ENCODE peak calls at places on chromosomes 6 and 20, in six cellular contexts. Q is stomach, I is GM23338, W is HepG2, X is vagina, J is esophagus muscularis mucosa. N is an unnamed sample.

GRCh38 chr6:1334725-1335124 is 22.8 kb downstream of the FOXQ1 start:
- DNase-seq in Q (no peak), I (peak), W (no peak), X (no peak), J (peak), N (no peak)

GRCh38 chr6:139732451-139732850 is 358.0 kb upstream of the CITED2 start:
- DNase-seq in Q (no peak), I (no peak), W (no peak), X (no peak), J (no peak), N (peak)

GRCh38 chr6:162119349-162119748 is 608.2 kb downstream of the PRKN start:
- DNase-seq in Q (no peak), I (peak), W (no peak), X (no peak), J (no peak), N (no peak)

GRCh38 chr20:41223112-41223511 is 85.8 kb downstream of the PLCG1 start:
- DNase-seq in Q (no peak), I (no peak), W (no peak), X (no peak), J (no peak), N (no peak)

GRCh38 chr6:39086294-39086693 is 28.7 kb downstream of the SAYSD1 start:
- DNase-seq in Q (no peak), I (no peak), W (no peak), X (no peak), J (no peak), N (no peak)

GRCh38 chr6:34514593-34515472 is 41.3 kb downstream of the SPDEF start:
- DNase-seq in Q (no peak), I (peak), W (no peak), X (no peak), J (no peak), N (no peak)

GRCh38 chr20:49508435-49509199 is 26.1 kb upstream of the KCNB1 start:
- DNase-seq in Q (no peak), I (peak), W (peak), X (no peak), J (no peak), N (no peak)

GRCh38 chr6:131427441-131428051 is 145.5 kb upstream of the ARG1 start:
- DNase-seq in Q (no peak), I (no peak), W (no peak), X (no peak), J (no peak), N (no peak)

GRCh38 chr6:62652692-62653328 is 366.8 kb upstream of the KHDRBS2 start:
- DNase-seq in Q (no peak), I (peak), W (no peak), X (no peak), J (no peak), N (no peak)

GRCh38 chr6:42359021-42359420 is 92.7 kb downstream of the TRERF1 start:
- DNase-seq in Q (no peak), I (no peak), W (no peak), X (no peak), J (no peak), N (no peak)

GRCh38 chr6:157392927-157393666 is 12.1 kb downstream of the ZDHHC14 start:
- DNase-seq in Q (peak), I (no peak), W (no peak), X (no peak), J (no peak), N (no peak)

GRCh38 chr6:7144810-7145209 is 37.0 kb downstream of the RREB1 start:
- DNase-seq in Q (no peak), I (no peak), W (no peak), X (no peak), J (no peak), N (no peak)

GRCh38 chr6:129211626-129212025 is 328.7 kb downstream of the LAMA2 start:
- DNase-seq in Q (no peak), I (no peak), W (no peak), X (no peak), J (no peak), N (no peak)

GRCh38 chr6:40907198-40907701 is 131.8 kb downstream of the UNC5CL start:
- DNase-seq in Q (peak), I (peak), W (peak), X (no peak), J (no peak), N (peak)

GRCh38 chr20:844473-845225 is 11.1 kb downstream of the FAM110A start:
- DNase-seq in Q (peak), I (peak), W (peak), X (no peak), J (peak), N (peak)

GRCh38 chr20:52801628-52802006 is 170.5 kb upstream of the TSHZ2 start:
- DNase-seq in Q (peak), I (no peak), W (no peak), X (no peak), J (no peak), N (no peak)

GRCh38 chr6:14781707-14782306 is 464.1 kb upstream of the JARID2 start:
- DNase-seq in Q (no peak), I (peak), W (no peak), X (no peak), J (no peak), N (no peak)

GRCh38 chr6:140071601-140072062 is 697.2 kb upstream of the CITED2 start:
- DNase-seq in Q (no peak), I (no peak), W (no peak), X (no peak), J (no peak), N (no peak)

GRCh38 chr20:61524956-61525666 is 273.1 kb downstream of the CDH4 start:
- DNase-seq in Q (no peak), I (no peak), W (no peak), X (no peak), J (no peak), N (no peak)

GRCh38 chr6:145275019-145275418 is 460.3 kb downstream of the EPM2A start:
- DNase-seq in Q (no peak), I (no peak), W (no peak), X (no peak), J (no peak), N (no peak)

GRCh38 chr6:105275542-105275941 is 95.7 kb upstream of the POPDC3 start:
- DNase-seq in Q (no peak), I (no peak), W (no peak), X (no peak), J (no peak), N (no peak)

DNA sequence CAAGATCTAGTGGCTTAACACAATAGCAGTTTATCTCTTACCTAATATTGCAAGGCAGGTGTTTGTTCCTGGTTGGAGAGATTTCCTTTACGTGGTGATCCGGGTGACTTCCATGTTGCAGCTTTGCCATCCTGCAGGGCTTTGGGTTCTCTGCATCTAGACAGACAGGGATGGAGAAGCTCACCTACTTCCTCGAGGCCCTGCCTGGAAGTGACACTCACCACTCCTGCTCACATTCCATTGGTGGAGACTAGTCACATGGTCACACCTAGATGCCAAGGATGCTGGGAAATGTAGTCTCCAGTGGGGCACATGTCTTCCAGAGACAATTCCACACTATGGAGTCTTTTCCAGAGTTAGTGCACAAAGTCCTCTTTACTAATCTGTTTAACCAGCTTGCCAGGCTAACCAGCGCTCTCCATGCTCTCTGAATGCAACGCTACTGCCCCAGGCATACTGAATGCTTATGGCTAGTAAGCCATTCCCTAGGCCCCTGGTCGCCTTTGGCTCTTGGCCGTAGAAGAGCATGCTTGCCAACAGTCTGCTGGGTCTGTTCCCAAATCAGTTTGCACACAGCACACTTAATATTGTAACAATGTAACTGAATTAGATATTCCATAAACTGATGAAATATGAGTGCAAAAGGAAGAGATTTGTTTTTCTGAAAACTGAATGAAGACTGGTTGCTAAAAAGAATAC is 6.7 kb upstream of the KCNK15 start:
- DNase-seq in Q (peak), I (peak), W (peak), X (no peak), J (no peak), N (peak)
- TF ChIP-seq POLR2AphosphoS5 in Q (peak), I (no peak), W (no peak), X (no peak), J (peak), N (no peak)

DNA sequence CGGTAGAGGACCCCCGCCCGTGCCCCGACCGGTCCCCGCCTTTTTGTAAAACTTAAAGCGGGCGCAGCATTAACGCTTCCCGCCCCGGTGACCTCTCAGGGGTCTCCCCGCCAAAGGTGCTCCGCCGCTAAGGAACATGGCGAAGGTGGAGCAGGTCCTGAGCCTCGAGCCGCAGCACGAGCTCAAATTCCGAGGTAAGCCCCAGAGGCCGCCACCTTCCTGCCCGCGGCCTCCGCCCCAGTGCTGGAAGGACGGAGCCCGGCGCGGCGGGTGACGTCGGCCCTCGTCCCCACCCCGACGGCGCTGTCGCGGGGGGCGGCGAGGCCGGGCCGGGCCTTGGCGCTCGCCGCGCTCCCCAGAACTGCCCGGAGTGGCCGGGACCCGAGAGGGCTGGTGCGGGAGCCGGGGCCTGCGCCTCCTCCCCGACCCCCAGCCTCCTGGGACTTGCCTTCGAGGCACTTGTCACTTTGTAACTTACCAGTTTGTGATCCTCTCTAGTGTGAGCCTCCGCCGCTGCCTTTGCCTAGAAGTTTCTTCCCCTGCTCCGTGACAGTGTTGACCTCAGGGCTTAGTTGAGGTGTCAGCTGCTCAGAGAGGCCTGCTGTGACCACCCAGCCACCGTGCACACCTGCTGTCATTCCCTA is 417 bp downstream of the VAPB start:
- DNase-seq in Q (peak), I (peak), W (peak), X (no peak), J (no peak), N (no peak)
- TF ChIP-seq POLR2AphosphoS5 in Q (no peak), I (peak), W (no peak), X (no peak), J (no peak), N (no peak)

DNA sequence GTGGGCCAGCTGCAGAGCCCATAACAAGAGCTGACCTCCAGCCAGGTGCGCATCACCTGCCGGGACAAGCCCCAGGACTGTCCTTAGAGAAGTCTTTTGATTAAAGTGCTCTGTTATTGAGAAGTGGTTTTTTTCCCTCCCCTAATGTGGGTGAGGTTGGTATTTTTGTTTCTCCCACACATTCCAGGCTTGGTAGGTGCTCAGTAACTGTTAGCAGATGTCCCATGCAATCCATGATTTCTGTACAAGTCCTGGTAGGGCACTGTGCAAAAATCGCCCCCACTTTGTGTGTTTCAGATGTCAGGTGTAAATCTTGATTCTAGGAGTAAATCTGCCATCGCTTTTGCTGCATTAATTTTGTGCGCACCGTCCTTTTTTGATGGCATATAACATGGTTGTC is 4.7 kb downstream of the FAM210B start:
- DNase-seq in Q (no peak), I (no peak), W (no peak), X (no peak), J (no peak), N (peak)
- TF ChIP-seq POLR2AphosphoS5 in Q (no peak), I (no peak), W (no peak), X (no peak), J (no peak), N (no peak)

GRCh38 chr6:31158140-31158862 is at the start of gene TCF19:
- DNase-seq in Q (peak), I (peak), W (peak), X (no peak), J (peak), N (peak)
- TF ChIP-seq POLR2AphosphoS5 in Q (peak), I (peak), W (peak), X (peak), J (peak), N (peak)

DNA sequence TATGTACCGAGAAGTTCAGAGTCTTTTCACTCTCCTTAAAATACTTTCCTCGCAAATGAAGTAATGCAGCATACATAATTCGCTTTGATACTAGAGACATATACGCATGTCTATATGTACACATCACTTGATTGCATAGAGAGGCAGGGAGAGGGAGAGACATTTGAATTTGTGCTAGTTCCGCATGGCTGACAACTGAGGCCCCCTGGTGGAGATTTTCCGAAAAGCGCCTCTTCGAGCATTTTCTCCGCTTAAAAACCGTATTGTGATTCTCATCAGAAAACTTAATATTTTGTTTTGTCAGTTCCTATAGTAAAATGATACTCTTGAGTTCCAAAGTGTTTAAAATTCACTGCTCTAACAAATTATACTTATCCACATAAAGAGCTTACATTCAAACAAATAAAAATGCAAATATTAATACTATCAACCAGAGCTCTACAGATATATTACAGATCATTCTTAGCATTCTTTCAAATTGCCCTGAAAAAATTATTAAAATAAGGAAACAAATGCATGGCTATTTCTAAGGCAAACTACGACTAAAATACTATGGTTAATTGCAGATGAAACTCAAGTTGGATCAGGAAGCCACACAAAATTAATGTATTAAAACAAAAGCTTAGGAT is 636 bp downstream of the MYLK4 start:
- DNase-seq in Q (peak), I (peak), W (peak), X (no peak), J (no peak), N (no peak)
- TF ChIP-seq POLR2AphosphoS5 in Q (no peak), I (no peak), W (no peak), X (no peak), J (no peak), N (no peak)

GRCh38 chr20:62875419-62876355 is 14.1 kb upstream of the TCFL5 start:
- DNase-seq in Q (peak), I (peak), W (peak), X (no peak), J (no peak), N (peak)
- TF ChIP-seq POLR2AphosphoS5 in Q (peak), I (no peak), W (peak), X (peak), J (peak), N (peak)